ENCODE peak calls at places on chromosome 1, in eight cellular contexts. One of them, this sample, is unnamed.

GRCh38 chr1:164591858-164592257 is 32.9 kb downstream of the PBX1 start:
- DNase-seq in spleen: no peak
- DNase-seq in uterus: no peak
- DNase-seq in heart left ventricle: no peak
- DNase-seq in esophagus squamous epithelium: no peak
- DNase-seq in IMR-90: peak
- DNase-seq in body of pancreas: no peak
- DNase-seq in endothelial cell of umbilical vein: no peak
- DNase-seq in this sample: no peak

GRCh38 chr1:114026797-114027196 is 47.5 kb downstream of the OLFML3 start:
- DNase-seq in body of pancreas: no peak
- DNase-seq in spleen: no peak
- DNase-seq in IMR-90: peak
- DNase-seq in esophagus squamous epithelium: no peak
- DNase-seq in heart left ventricle: no peak
- DNase-seq in uterus: no peak
- DNase-seq in endothelial cell of umbilical vein: no peak
- DNase-seq in this sample: no peak

GRCh38 chr1:211577277-211577825 is 1.6 kb downstream of the SLC30A1 start:
- DNase-seq in body of pancreas: no peak
- DNase-seq in esophagus squamous epithelium: no peak
- DNase-seq in heart left ventricle: no peak
- DNase-seq in uterus: no peak
- DNase-seq in IMR-90: peak
- DNase-seq in spleen: no peak
- DNase-seq in endothelial cell of umbilical vein: no peak
- DNase-seq in this sample: no peak

GRCh38 chr1:207241164-207241934 is 80.1 kb upstream of the CD55 start:
- DNase-seq in esophagus squamous epithelium: no peak
- DNase-seq in body of pancreas: no peak
- DNase-seq in endothelial cell of umbilical vein: peak
- DNase-seq in uterus: no peak
- DNase-seq in spleen: no peak
- DNase-seq in heart left ventricle: no peak
- DNase-seq in IMR-90: no peak
- DNase-seq in this sample: no peak

GRCh38 chr1:189036628-189037027 is 1441.0 kb downstream of the BRINP3 start:
- DNase-seq in IMR-90: no peak
- DNase-seq in body of pancreas: no peak
- DNase-seq in endothelial cell of umbilical vein: no peak
- DNase-seq in heart left ventricle: no peak
- DNase-seq in spleen: no peak
- DNase-seq in esophagus squamous epithelium: no peak
- DNase-seq in uterus: no peak
- DNase-seq in this sample: no peak

GRCh38 chr1:84973493-84974334 is 23.2 kb downstream of the MCOLN2 start:
- DNase-seq in IMR-90: no peak
- DNase-seq in esophagus squamous epithelium: no peak
- DNase-seq in uterus: no peak
- DNase-seq in body of pancreas: no peak
- DNase-seq in spleen: no peak
- DNase-seq in heart left ventricle: no peak
- DNase-seq in endothelial cell of umbilical vein: no peak
- DNase-seq in this sample: no peak

GRCh38 chr1:178126790-178127189 is 32.9 kb downstream of the RASAL2 start:
- DNase-seq in esophagus squamous epithelium: no peak
- DNase-seq in IMR-90: peak
- DNase-seq in body of pancreas: peak
- DNase-seq in uterus: no peak
- DNase-seq in heart left ventricle: no peak
- DNase-seq in spleen: no peak
- DNase-seq in endothelial cell of umbilical vein: peak
- DNase-seq in this sample: no peak

GRCh38 chr1:5001466-5001865 is 347.1 kb downstream of the AJAP1 start:
- DNase-seq in heart left ventricle: no peak
- DNase-seq in uterus: no peak
- DNase-seq in esophagus squamous epithelium: no peak
- DNase-seq in IMR-90: no peak
- DNase-seq in endothelial cell of umbilical vein: no peak
- DNase-seq in spleen: no peak
- DNase-seq in body of pancreas: no peak
- DNase-seq in this sample: no peak

GRCh38 chr1:111769517-111770146 is 13.9 kb downstream of the DDX20 start:
- DNase-seq in esophagus squamous epithelium: no peak
- DNase-seq in spleen: no peak
- DNase-seq in endothelial cell of umbilical vein: peak
- DNase-seq in IMR-90: peak
- DNase-seq in uterus: peak
- DNase-seq in body of pancreas: peak
- DNase-seq in heart left ventricle: peak
- DNase-seq in this sample: no peak

GRCh38 chr1:212055333-212055732 is 19.8 kb downstream of the DTL start:
- DNase-seq in heart left ventricle: no peak
- DNase-seq in esophagus squamous epithelium: no peak
- DNase-seq in body of pancreas: peak
- DNase-seq in IMR-90: no peak
- DNase-seq in uterus: no peak
- DNase-seq in endothelial cell of umbilical vein: no peak
- DNase-seq in spleen: no peak
- DNase-seq in this sample: no peak

GRCh38 chr1:241917487-241917886 is 40.1 kb upstream of the BECN2 start:
- DNase-seq in IMR-90: no peak
- DNase-seq in heart left ventricle: no peak
- DNase-seq in esophagus squamous epithelium: no peak
- DNase-seq in spleen: no peak
- DNase-seq in endothelial cell of umbilical vein: no peak
- DNase-seq in body of pancreas: no peak
- DNase-seq in uterus: no peak
- DNase-seq in this sample: no peak

GRCh38 chr1:179026813-179027664 is 1.3 kb downstream of the FAM20B start:
- DNase-seq in uterus: no peak
- DNase-seq in endothelial cell of umbilical vein: no peak
- DNase-seq in esophagus squamous epithelium: no peak
- DNase-seq in spleen: no peak
- DNase-seq in IMR-90: no peak
- DNase-seq in body of pancreas: peak
- DNase-seq in heart left ventricle: no peak
- DNase-seq in this sample: no peak

DNA sequence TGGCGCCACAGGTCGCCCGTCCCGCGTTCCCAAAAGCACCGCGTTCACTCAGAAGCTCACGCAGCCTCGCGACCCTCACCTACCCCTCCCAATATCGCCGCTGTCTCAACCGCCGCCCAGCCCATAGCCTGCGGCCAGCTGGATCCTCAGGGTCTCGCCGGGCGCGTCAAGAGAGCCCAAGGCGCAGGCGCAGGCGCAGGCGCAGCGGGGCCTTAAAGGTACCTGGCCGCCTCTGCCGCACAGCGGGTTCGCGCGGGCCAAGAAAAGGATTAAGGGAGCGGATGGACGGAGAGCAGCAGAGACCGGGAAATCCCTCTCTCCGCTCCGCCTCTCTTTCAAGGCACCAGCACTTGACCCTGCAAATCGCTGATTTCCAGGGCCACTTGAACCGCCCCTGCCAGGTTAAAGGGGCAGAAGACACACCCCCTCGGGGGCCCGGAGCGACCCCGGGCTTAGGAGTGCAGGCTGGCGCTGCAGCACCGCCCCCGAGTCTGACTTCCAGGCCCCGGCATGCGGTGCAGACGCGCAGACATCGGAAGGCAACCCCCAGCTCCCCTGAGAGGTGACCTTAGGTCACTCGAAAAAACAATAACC is at the start of gene NBPF20:
- DNase-seq in endothelial cell of umbilical vein: peak
- DNase-seq in uterus: peak
- DNase-seq in body of pancreas: peak
- DNase-seq in IMR-90: peak
- DNase-seq in spleen: peak
- DNase-seq in heart left ventricle: peak
- DNase-seq in esophagus squamous epithelium: no peak
- DNase-seq in this sample: peak
- TF ChIP-seq POLR2A in endothelial cell of umbilical vein: peak
- TF ChIP-seq POLR2A in uterus: peak
- TF ChIP-seq POLR2A in body of pancreas: peak
- TF ChIP-seq POLR2A in IMR-90: no peak
- TF ChIP-seq POLR2A in spleen: no peak
- TF ChIP-seq POLR2A in heart left ventricle: no peak
- TF ChIP-seq POLR2A in esophagus squamous epithelium: peak
- TF ChIP-seq POLR2A in this sample: peak

DNA sequence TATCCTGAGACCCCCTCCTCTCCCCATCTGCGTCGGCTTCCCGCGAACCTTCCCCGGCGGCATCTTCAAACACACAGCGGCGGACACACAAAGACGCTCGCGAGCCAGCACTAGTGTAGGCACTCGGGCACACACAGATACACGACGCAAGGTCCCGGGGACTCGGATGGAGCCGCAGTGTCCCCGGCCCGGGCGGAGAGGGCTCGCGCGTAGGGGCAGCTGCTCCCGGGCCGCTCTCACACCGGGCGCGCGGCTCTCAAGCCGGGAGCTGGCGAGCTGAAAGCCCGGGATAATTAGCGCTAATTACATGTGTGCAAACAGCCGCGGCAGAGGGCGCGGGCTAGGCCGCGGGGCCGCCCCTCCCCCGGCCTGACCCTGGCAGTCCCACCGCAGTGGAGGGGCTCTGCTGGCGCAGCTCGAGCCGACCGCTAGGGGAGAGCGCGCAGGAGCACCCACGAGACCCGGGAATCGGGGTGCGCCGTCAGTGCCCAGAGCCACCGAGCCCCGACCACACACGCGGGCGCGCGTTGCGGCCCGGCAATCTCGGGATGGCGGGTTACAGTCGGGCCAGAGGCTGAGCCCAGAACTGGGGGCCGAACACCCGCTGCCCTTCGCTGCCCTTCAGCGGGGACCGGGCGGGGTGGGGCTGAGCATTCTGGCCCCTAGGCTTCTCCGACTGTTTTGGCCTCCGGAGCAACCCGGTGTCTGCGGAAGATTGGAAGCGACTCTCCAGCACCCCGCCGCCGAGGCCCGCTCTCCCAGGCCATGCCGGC is 271.6 kb downstream of the FOXD2 start:
- DNase-seq in esophagus squamous epithelium: no peak
- DNase-seq in body of pancreas: no peak
- DNase-seq in spleen: no peak
- DNase-seq in IMR-90: no peak
- DNase-seq in heart left ventricle: peak
- DNase-seq in endothelial cell of umbilical vein: no peak
- DNase-seq in uterus: no peak
- DNase-seq in this sample: no peak
- TF ChIP-seq POLR2A in esophagus squamous epithelium: no peak
- TF ChIP-seq POLR2A in body of pancreas: no peak
- TF ChIP-seq POLR2A in spleen: no peak
- TF ChIP-seq POLR2A in IMR-90: no peak
- TF ChIP-seq POLR2A in heart left ventricle: no peak
- TF ChIP-seq POLR2A in endothelial cell of umbilical vein: no peak
- TF ChIP-seq POLR2A in uterus: no peak
- TF ChIP-seq POLR2A in this sample: no peak

GRCh38 chr1:167643471-167643870 is 13.4 kb downstream of the RCSD1 start:
- DNase-seq in uterus: no peak
- DNase-seq in spleen: no peak
- DNase-seq in esophagus squamous epithelium: no peak
- DNase-seq in endothelial cell of umbilical vein: no peak
- DNase-seq in body of pancreas: no peak
- DNase-seq in IMR-90: no peak
- DNase-seq in heart left ventricle: no peak
- DNase-seq in this sample: no peak

GRCh38 chr1:167645625-167646410 is 15.8 kb downstream of the RCSD1 start:
- DNase-seq in body of pancreas: no peak
- DNase-seq in IMR-90: no peak
- DNase-seq in heart left ventricle: no peak
- DNase-seq in spleen: no peak
- DNase-seq in endothelial cell of umbilical vein: no peak
- DNase-seq in uterus: no peak
- DNase-seq in esophagus squamous epithelium: no peak
- DNase-seq in this sample: no peak

GRCh38 chr1:167645161-167645560 is 15.1 kb downstream of the RCSD1 start:
- DNase-seq in body of pancreas: no peak
- DNase-seq in heart left ventricle: no peak
- DNase-seq in IMR-90: no peak
- DNase-seq in endothelial cell of umbilical vein: peak
- DNase-seq in spleen: no peak
- DNase-seq in uterus: no peak
- DNase-seq in esophagus squamous epithelium: no peak
- DNase-seq in this sample: no peak

GRCh38 chr1:167642501-167642826 is 12.4 kb downstream of the RCSD1 start:
- DNase-seq in uterus: no peak
- DNase-seq in IMR-90: no peak
- DNase-seq in heart left ventricle: no peak
- DNase-seq in body of pancreas: no peak
- DNase-seq in endothelial cell of umbilical vein: no peak
- DNase-seq in esophagus squamous epithelium: no peak
- DNase-seq in spleen: no peak
- DNase-seq in this sample: no peak

DNA sequence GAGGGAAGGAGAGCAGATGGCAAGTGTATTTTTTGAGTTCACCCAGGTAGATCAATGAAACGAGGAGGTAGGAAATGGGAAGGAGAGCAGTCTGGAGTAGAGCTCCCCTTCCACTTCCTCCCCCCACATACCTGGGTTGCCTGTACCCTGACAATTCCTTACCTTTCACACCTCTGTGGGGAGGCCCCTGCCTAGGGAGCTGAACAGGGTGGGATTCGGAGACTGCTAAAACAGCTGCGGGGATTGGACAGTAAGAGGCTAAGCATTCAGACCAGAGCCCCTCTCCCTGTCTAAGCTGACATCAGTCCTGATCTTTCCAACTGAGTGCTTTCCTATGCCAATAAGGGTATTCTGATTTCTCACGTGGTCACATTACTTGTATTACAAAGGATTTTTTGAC is 14.5 kb downstream of the RCSD1 start:
- DNase-seq in body of pancreas: no peak
- DNase-seq in uterus: no peak
- DNase-seq in spleen: no peak
- DNase-seq in endothelial cell of umbilical vein: no peak
- DNase-seq in esophagus squamous epithelium: no peak
- DNase-seq in heart left ventricle: no peak
- DNase-seq in IMR-90: no peak
- DNase-seq in this sample: no peak
- TF ChIP-seq POLR2A in body of pancreas: no peak
- TF ChIP-seq POLR2A in uterus: no peak
- TF ChIP-seq POLR2A in spleen: no peak
- TF ChIP-seq POLR2A in endothelial cell of umbilical vein: no peak
- TF ChIP-seq POLR2A in esophagus squamous epithelium: no peak
- TF ChIP-seq POLR2A in heart left ventricle: no peak
- TF ChIP-seq POLR2A in IMR-90: no peak
- TF ChIP-seq POLR2A in this sample: no peak

DNA sequence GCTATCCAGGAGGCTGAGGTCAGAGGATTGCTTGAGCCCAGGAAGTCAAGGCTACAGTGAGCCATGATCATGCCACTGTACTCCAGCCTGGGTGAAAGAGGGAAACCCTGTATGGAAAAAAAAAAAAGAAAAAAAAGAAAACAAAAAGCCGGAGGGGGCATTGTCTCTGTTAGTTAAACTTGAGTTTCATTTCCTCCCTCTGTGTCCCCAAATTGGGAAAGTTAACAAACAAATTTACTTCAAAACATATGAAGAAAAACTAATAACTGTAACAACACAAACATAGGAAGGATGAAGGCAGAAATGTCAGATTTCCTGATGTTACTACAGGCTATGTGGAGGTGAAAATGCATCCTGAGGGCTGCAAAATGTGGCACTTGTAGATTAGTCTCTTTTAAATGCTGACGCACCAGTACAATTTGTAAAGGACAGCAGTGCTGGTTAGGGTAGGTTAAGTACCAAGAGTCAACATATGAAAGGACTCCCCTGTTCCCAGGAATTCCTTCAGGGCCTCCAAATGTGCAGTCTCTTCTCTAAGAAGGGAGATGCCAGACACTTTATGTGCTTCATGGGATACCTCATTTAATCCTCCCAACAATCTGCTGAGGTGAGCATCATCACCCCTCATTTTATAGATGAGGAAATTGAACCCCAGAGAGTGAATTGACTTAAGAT is 52.9 kb downstream of the DEGS1 start:
- DNase-seq in spleen: no peak
- DNase-seq in esophagus squamous epithelium: no peak
- DNase-seq in endothelial cell of umbilical vein: no peak
- DNase-seq in heart left ventricle: no peak
- DNase-seq in body of pancreas: no peak
- DNase-seq in uterus: no peak
- DNase-seq in IMR-90: no peak
- DNase-seq in this sample: no peak
- TF ChIP-seq POLR2A in spleen: no peak
- TF ChIP-seq POLR2A in esophagus squamous epithelium: no peak
- TF ChIP-seq POLR2A in endothelial cell of umbilical vein: no peak
- TF ChIP-seq POLR2A in heart left ventricle: no peak
- TF ChIP-seq POLR2A in body of pancreas: no peak
- TF ChIP-seq POLR2A in uterus: no peak
- TF ChIP-seq POLR2A in IMR-90: no peak
- TF ChIP-seq POLR2A in this sample: no peak

This sample was measured in H54.